ENCODE peak calls at places on chromosome 1, in eight cellular contexts. S is psoas muscle, D is IMR-90, O is stomach, Z is K562, J is fibroblast of lung, N is dorsolateral prefrontal cortex, F is prostate gland. A is an unnamed sample.

GRCh38 chr1:154433161-154433681 is 28.1 kb downstream of the IL6R start:
- DNase-seq in O (no peak), S (peak; percentile 49), Z (no peak), D (no peak), J (no peak), F (no peak), N (no peak), A (no peak)

GRCh38 chr1:85822696-85823095 is 114.5 kb upstream of the ZNHIT6 start:
- DNase-seq in O (no peak), N (no peak), F (no peak), J (no peak), D (no peak), S (no peak), Z (no peak), A (no peak)

GRCh38 chr1:151885479-151885878 is 23.8 kb downstream of the THEM4 start:
- DNase-seq in N (no peak), J (no peak), Z (no peak), D (no peak), O (no peak), S (no peak), F (no peak), A (no peak)

GRCh38 chr1:174956976-174957375 is 42.8 kb upstream of the CACYBP start:
- DNase-seq in S (no peak), J (no peak), D (no peak), N (no peak), Z (no peak), F (no peak), O (no peak), A (no peak)

GRCh38 chr1:40673452-40673851 is 8.0 kb upstream of the RIMS3 start:
- DNase-seq in J (no peak), S (no peak), N (no peak), Z (no peak), D (peak; percentile 44), F (no peak), O (no peak), A (no peak)

GRCh38 chr1:239811211-239811902 is 280.3 kb upstream of the FMN2 start:
- DNase-seq in Z (no peak), S (no peak), J (peak; percentile 33), F (no peak), D (no peak), O (no peak), N (no peak), A (no peak)

GRCh38 chr1:42971848-42972291 is 13.2 kb upstream of the SLC2A1 start:
- DNase-seq in N (no peak), Z (no peak), J (peak; percentile 90), F (no peak), O (no peak), S (no peak), D (peak; percentile 94), A (peak; percentile 88)

GRCh38 chr1:60573726-60574409 is 500.3 kb upstream of the C1orf87 start:
- DNase-seq in N (no peak), O (no peak), S (no peak), F (no peak), J (peak; percentile 85), D (no peak), Z (no peak), A (no peak)

GRCh38 chr1:174315239-174315638 is 132.5 kb upstream of the GPR52 start:
- DNase-seq in D (no peak), S (no peak), F (no peak), N (no peak), O (no peak), Z (no peak), J (no peak), A (no peak)

GRCh38 chr1:8497196-8497878 is 179.4 kb downstream of the SLC45A1 start:
- DNase-seq in D (peak; percentile 74), F (no peak), N (no peak), Z (no peak), J (no peak), O (no peak), S (no peak), A (peak; percentile 26)

GRCh38 chr1:184152502-184152901 is 101.0 kb downstream of the TSEN15 start:
- DNase-seq in N (no peak), Z (no peak), O (no peak), J (peak; percentile 39), S (peak; percentile 38), F (no peak), D (peak; percentile 61), A (no peak)

DNA sequence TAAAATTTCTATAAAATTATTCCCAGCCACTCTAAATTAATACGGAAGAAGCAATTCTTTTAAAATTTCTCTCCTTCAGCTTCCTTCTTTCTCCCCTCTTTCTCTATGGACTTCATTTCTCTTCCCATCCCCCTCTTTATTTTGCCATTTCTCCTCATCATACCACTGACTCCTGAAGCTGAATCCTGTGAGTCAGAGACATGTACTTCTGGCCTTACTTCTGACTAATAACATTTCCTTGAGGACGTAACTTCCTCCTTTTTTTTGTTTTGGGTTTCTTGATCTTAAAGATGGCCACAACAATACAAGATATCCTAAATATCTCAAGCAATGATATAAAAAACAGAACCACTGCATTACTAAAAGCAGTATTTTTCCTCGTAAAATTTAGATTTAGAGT is 63.6 kb upstream of the DENND1B start:
- DNase-seq in Z (no peak), S (no peak), F (no peak), J (peak; percentile 82), D (peak; percentile 90), N (no peak), O (no peak), A (peak; percentile 12)
- TF ChIP-seq CTCF in Z (no peak), S (no peak), F (no peak), J (no peak), D (no peak), N (no peak), O (no peak), A (no peak)

GRCh38 chr1:228486596-228487335 is 416 bp upstream of the RNF187 start:
- DNase-seq in S (peak; percentile 81), F (peak; percentile 36), O (peak; percentile 60), J (peak; percentile 95), N (peak; percentile 83), D (peak; percentile 86), Z (peak; percentile 75), A (peak; percentile 54)

GRCh38 chr1:228487336-228488106 is at the start of gene RNF187:
- DNase-seq in J (no peak), D (peak; percentile 18), F (peak; percentile 82), S (peak; percentile 93), O (peak; percentile 91), Z (peak; percentile 95), N (peak; percentile 91), A (no peak)

GRCh38 chr1:228488107-228488817 is 1.1 kb downstream of the RNF187 start:
- DNase-seq in D (no peak), O (no peak), N (no peak), S (no peak), Z (no peak), J (no peak), F (no peak), A (no peak)

GRCh38 chr1:228490120-228491078 is 3.2 kb downstream of the RNF187 start:
- DNase-seq in F (peak; percentile 19), J (no peak), N (no peak), D (peak; percentile 53), O (no peak), Z (no peak), S (peak; percentile 69), A (peak; percentile 26)

DNA sequence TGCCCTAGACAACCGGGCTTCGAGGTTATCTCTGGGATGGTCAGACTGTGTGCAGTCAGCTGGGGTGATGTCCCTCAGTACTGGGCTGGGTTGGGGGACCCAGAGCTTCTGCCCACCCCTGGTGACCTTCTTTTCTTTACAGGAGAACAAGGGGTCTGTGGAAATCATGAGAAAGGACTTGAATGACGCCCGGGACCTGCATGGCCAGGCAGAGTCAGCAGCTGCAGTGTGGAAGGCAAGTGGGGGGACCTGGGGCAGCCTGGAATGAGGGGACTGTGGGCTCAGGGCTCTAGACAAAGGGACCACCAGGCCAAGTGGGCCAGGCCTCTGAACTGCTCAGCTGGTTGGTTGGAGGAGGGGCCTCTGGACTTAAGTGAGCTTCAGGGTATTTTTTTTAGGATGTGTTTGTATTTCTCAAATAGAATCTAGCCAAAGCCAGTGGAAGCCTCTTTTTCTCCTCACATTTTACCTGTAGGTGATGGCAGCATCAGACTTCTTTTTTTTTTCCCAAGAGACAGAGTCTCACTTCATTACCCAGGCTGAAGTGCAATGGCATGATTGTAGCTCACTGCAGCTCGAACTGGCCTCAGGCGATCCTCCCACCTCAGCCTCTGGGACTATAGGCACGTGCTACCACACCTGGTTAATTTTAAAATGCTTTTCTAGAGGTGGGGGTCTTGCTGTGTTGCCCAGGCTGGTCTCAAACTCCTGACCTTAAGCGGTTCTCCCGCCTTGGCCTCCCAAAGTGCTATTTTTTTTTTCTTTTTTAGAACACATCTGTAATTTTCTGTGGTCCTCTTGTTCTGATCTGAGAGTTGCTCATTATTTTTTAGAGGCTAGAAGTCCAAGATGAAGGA is 1.9 kb downstream of the RNF187 start:
- DNase-seq in F (no peak), J (no peak), O (no peak), S (no peak), Z (no peak), D (no peak), N (no peak), A (no peak)
- H3K4me3 ChIP-seq in F (no peak overlapping the region), J (no peak overlapping the region), O (peak overlapping the region; percentile 79), S (peak overlapping the region; percentile 98), Z (peak overlapping the region; percentile 75), D (peak overlapping the region; percentile 70), N (no peak overlapping the region), A (peak overlapping the region; percentile 68)

DNA sequence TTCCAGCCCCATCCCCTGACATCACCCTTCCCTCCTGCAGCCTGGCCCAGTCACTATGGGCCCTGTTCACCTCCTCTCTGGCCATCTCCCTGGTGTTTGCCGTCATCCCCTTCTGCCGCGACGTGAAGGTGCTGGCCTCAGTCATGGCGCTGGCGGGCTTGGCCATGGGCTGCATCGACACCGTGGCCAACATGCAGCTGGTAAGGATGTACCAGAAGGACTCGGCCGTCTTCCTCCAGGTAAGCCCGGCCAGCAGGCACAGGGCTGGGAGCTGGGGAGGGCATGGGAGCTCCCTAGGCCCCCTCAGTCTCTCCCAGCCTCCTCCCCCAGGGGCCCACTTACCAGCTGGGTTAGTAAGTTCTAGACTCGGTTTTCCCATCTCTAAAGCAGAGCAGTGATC is 52.1 kb downstream of the ELK4 start:
- DNase-seq in D (no peak), O (no peak), J (no peak), N (no peak), Z (no peak), S (no peak), F (no peak), A (no peak)
- H3K27me3 ChIP-seq in D (peaks cover 78% of the 10 kb centered on the region), O (no peaks in the 10 kb centered on the region), J (peaks cover 36% of the 10 kb centered on the region), N (no peaks in the 10 kb centered on the region), Z (peaks cover 85% of the 10 kb centered on the region), S (no peaks in the 10 kb centered on the region), F (no peaks in the 10 kb centered on the region), A (peaks cover 49% of the 10 kb centered on the region)

GRCh38 chr1:1231400-1232223 is at the start of gene SDF4:
- DNase-seq in S (peak; percentile 97), Z (peak; percentile 99), F (peak; percentile 96), O (peak; percentile 98), N (peak; percentile 97), D (peak; percentile 95), J (peak; percentile 95), A (peak; percentile 68)
- TF ChIP-seq CTCF in S (no peak), Z (no peak), F (peak; percentile 7), O (no peak), N (no peak), D (no peak), J (no peak), A (no peak)

A was measured in BJ.